ENCODE peak calls at places on chromosomes 12 and 14, in six cellular contexts. H, K, Z, J, F and X are unnamed samples.

GRCh38 chr12:7289743-7290142 is 14.1 kb upstream of the ACSM4 start:
- DNase-seq in H (no peak), K (no peak), Z (peak), J (no peak), F (no peak), X (no peak)

GRCh38 chr12:132399092-132400010 is 70.0 kb upstream of the GALNT9 start:
- DNase-seq in H (no peak), K (no peak), Z (no peak), J (no peak), F (no peak), X (no peak)

GRCh38 chr12:19869413-19869812 is 430.1 kb downstream of the AEBP2 start:
- DNase-seq in H (peak), K (no peak), Z (peak), J (no peak), F (no peak), X (peak)

GRCh38 chr12:132079190-132079589 is 64.9 kb downstream of the DDX51 start:
- DNase-seq in H (no peak), K (no peak), Z (no peak), J (no peak), F (no peak), X (no peak)

GRCh38 chr14:97730706-97731105 is 933.5 kb downstream of the VRK1 start:
- DNase-seq in H (no peak), K (no peak), Z (no peak), J (no peak), F (no peak), X (no peak)

GRCh38 chr14:50816419-50817047 is 14.4 kb downstream of the NIN start:
- DNase-seq in H (no peak), K (peak), Z (peak), J (no peak), F (peak), X (no peak)

GRCh38 chr14:37237735-37238200 is 40.0 kb downstream of the MIPOL1 start:
- DNase-seq in H (no peak), K (no peak), Z (no peak), J (no peak), F (no peak), X (no peak)

GRCh38 chr12:70955415-70955814 is 34.9 kb upstream of the PTPRR start:
- DNase-seq in H (no peak), K (no peak), Z (no peak), J (no peak), F (no peak), X (no peak)

GRCh38 chr14:90503582-90503981 is 106.8 kb downstream of the CALM1 start:
- DNase-seq in H (no peak), K (no peak), Z (no peak), J (no peak), F (no peak), X (no peak)